ENCODE peak calls at places on chromosomes 6 and 20, in seven cellular contexts. C, A, O, W, Q, D and R are unnamed samples.

GRCh38 chr20:5833309-5833941 is 83.2 kb downstream of the SHLD1 start:
- DNase-seq in Q (no peak), D (no peak), O (no peak), W (no peak), A (no peak), C (no peak), R (no peak)

GRCh38 chr6:818191-818590 is 125.3 kb upstream of the EXOC2 start:
- DNase-seq in Q (no peak), A (no peak), O (no peak), C (no peak), D (no peak), W (no peak), R (no peak)

GRCh38 chr6:165186441-165187205 is 122.8 kb downstream of the C6orf118 start:
- DNase-seq in C (no peak), D (no peak), W (no peak), Q (no peak), A (no peak), O (no peak), R (no peak)

GRCh38 chr20:5949943-5950270 is 426 bp downstream of the TRMT6 start:
- DNase-seq in O (no peak), C (no peak), W (no peak), Q (no peak), A (no peak), D (no peak), R (no peak)

GRCh38 chr6:158568549-158568948 is 8.7 kb downstream of the TMEM181 start:
- DNase-seq in C (no peak), A (no peak), W (no peak), Q (no peak), D (peak), O (no peak), R (no peak)

GRCh38 chr20:44026932-44027685 is 112.5 kb downstream of the TOX2 start:
- DNase-seq in Q (peak), D (no peak), C (peak), A (peak), O (no peak), W (no peak), R (no peak)

GRCh38 chr6:30880563-30881252 is 3.6 kb upstream of the DDR1 start:
- DNase-seq in W (peak), A (peak), D (peak), C (no peak), O (no peak), Q (no peak), R (no peak)

GRCh38 chr6:158907931-158908330 is 88.8 kb upstream of the EZR start:
- DNase-seq in W (no peak), O (no peak), D (no peak), C (no peak), A (no peak), Q (no peak), R (no peak)

GRCh38 chr6:44563397-44563796 is 175.9 kb downstream of the CDC5L start:
- DNase-seq in Q (peak), C (no peak), D (no peak), A (no peak), O (peak), W (no peak), R (no peak)

GRCh38 chr20:55269913-55270312 is 735.4 kb downstream of the CBLN4 start:
- DNase-seq in Q (no peak), C (no peak), D (no peak), A (no peak), W (no peak), O (no peak), R (no peak)

GRCh38 chr6:168823397-168824020 is 382.5 kb downstream of the SMOC2 start:
- DNase-seq in C (no peak), W (no peak), Q (no peak), D (peak), O (peak), A (no peak), R (no peak)

GRCh38 chr6:24492475-24492874 is 2.3 kb upstream of the ALDH5A1 start:
- DNase-seq in Q (peak), C (no peak), W (no peak), D (peak), A (no peak), O (no peak), R (peak)

GRCh38 chr6:164021589-164022290 is 607.2 kb downstream of the QKI start:
- DNase-seq in O (no peak), C (no peak), D (no peak), W (no peak), A (peak), Q (no peak), R (no peak)

GRCh38 chr20:43448748-43449535 is 8.8 kb upstream of the SRSF6 start:
- DNase-seq in O (peak), D (peak), W (peak), A (peak), C (peak), Q (no peak), R (no peak)

GRCh38 chr20:57672164-57672563 is 37.7 kb downstream of the PMEPA1 start:
- DNase-seq in Q (peak), O (peak), A (peak), W (peak), C (no peak), D (no peak), R (no peak)

GRCh38 chr6:157221049-157221816 is 102.1 kb downstream of the TMEM242 start:
- DNase-seq in D (peak), C (peak), W (peak), A (peak), Q (peak), O (peak), R (peak)
- TF ChIP-seq CTCF in D (peak), C (no peak), W (peak), A (no peak), Q (peak), O (no peak), R (peak)

GRCh38 chr6:64254558-64254957 is 619.0 kb downstream of the PHF3 start:
- DNase-seq in Q (no peak), A (no peak), C (no peak), W (no peak), O (no peak), D (no peak), R (no peak)

GRCh38 chr6:64252256-64252655 is 616.7 kb downstream of the PHF3 start:
- DNase-seq in D (no peak), Q (no peak), A (no peak), O (no peak), C (no peak), W (no peak), R (no peak)

GRCh38 chr6:64249129-64249528 is 613.5 kb downstream of the PHF3 start:
- DNase-seq in W (no peak), A (no peak), Q (no peak), O (no peak), D (no peak), C (no peak), R (no peak)

GRCh38 chr6:64255000-64255399 is 619.4 kb downstream of the PHF3 start:
- DNase-seq in W (no peak), C (no peak), O (no peak), A (no peak), Q (no peak), D (no peak), R (no peak)

GRCh38 chr6:64250126-64250525 is 614.5 kb downstream of the PHF3 start:
- DNase-seq in Q (no peak), O (no peak), D (no peak), C (no peak), A (no peak), W (no peak), R (no peak)
- TF ChIP-seq CTCF in Q (no peak), O (no peak), D (peak), C (no peak), A (peak), W (peak), R (peak)

GRCh38 chr20:40670251-40670650 is 18.8 kb downstream of the MAFB start:
- DNase-seq in Q (no peak), W (no peak), C (no peak), O (no peak), A (no peak), D (peak), R (no peak)
- TF ChIP-seq CTCF in Q (no peak), W (peak), C (no peak), O (no peak), A (peak), D (peak), R (peak)

GRCh38 chr6:126123226-126123625 is 136.9 kb downstream of the TRMT11 start:
- DNase-seq in A (no peak), W (no peak), O (no peak), C (no peak), Q (peak), D (no peak), R (no peak)

GRCh38 chr6:126127662-126128061 is 141.3 kb downstream of the TRMT11 start:
- DNase-seq in C (no peak), O (no peak), D (no peak), W (no peak), Q (no peak), A (no peak), R (no peak)
- TF ChIP-seq CTCF in C (no peak), O (no peak), D (peak), W (peak), Q (no peak), A (peak), R (no peak)